ENCODE peak calls at places on chromosomes 4 and X, in four cellular contexts. Y, D, V and L are unnamed samples.
A peak's percentile ranks its signal among the peaks of the same experiment; 100 is the strongest.

GRCh38 chrX:13253223-13253622 is 66.6 kb downstream of the ATXN3L start:
- DNase-seq in Y (no peak), D (no peak), V (no peak), L (no peak)

GRCh38 chrX:11756354-11757318 is 1.4 kb upstream of the MSL3 start:
- DNase-seq in Y (no peak), D (peak; percentile 63), V (no peak), L (no peak)

GRCh38 chr4:8533274-8533865 is 46.8 kb upstream of the GPR78 start:
- DNase-seq in Y (no peak), D (no peak), V (no peak), L (no peak)

GRCh38 chr4:108130955-108131354 is 37.8 kb downstream of the LEF1 start:
- DNase-seq in Y (no peak), D (no peak), V (no peak), L (no peak)

GRCh38 chr4:173878701-173879100 is 348.7 kb upstream of the HAND2 start:
- DNase-seq in Y (no peak), D (no peak), V (no peak), L (no peak)

GRCh38 chr4:22987861-22988260 is 295.1 kb downstream of the GBA3 start:
- DNase-seq in Y (no peak), D (peak; percentile 77), V (no peak), L (no peak)

GRCh38 chr4:122687450-122688121 is 44.9 kb upstream of the BBS12 start:
- DNase-seq in Y (no peak), D (no peak), V (no peak), L (no peak)

GRCh38 chrX:118383120-118383519 is 37.2 kb downstream of the WDR44 start:
- DNase-seq in Y (no peak), D (peak; percentile 30), V (no peak), L (no peak)

GRCh38 chr4:10115657-10116624 is 658 bp downstream of the WDR1 start:
- DNase-seq in Y (peak; percentile 61), D (peak; percentile 69), V (peak; percentile 89), L (no peak)

GRCh38 chr4:149790172-149790907 is 25.3 kb downstream of the IQCM start:
- DNase-seq in Y (no peak), D (peak; percentile 44), V (no peak), L (no peak)

GRCh38 chr4:62366944-62367343 is 1166.8 kb downstream of the ADGRL3 start:
- DNase-seq in Y (no peak), D (no peak), V (no peak), L (no peak)

GRCh38 chr4:142581891-142582290 is 264.2 kb downstream of the INPP4B start:
- DNase-seq in Y (no peak), D (no peak), V (no peak), L (no peak)

GRCh38 chrX:132480581-132481203 is 8.1 kb downstream of the MBNL3 start:
- DNase-seq in Y (no peak), D (peak; percentile 91), V (no peak), L (no peak)

GRCh38 chrX:29461039-29461438 is 754.3 kb upstream of the MAGEB2 start:
- DNase-seq in Y (no peak), D (peak; percentile 40), V (no peak), L (no peak)

GRCh38 chrX:148135738-148136137 is 154.6 kb downstream of the FMR1NB start:
- DNase-seq in Y (no peak), D (no peak), V (no peak), L (no peak)

GRCh38 chrX:133726211-133726630 is 259.2 kb downstream of the GPC3 start:
- DNase-seq in Y (no peak), D (peak; percentile 89), V (no peak), L (no peak)

GRCh38 chr4:71290481-71290880 is 48.3 kb upstream of the SLC4A4 start:
- DNase-seq in Y (no peak), D (no peak), V (no peak), L (no peak)

GRCh38 chr4:102311912-102312311 is 33.4 kb downstream of the SLC39A8 start:
- DNase-seq in Y (no peak), D (no peak), V (no peak), L (no peak)

GRCh38 chr4:150960818-150961217 is 54.3 kb downstream of the LRBA start:
- DNase-seq in Y (no peak), D (peak; percentile 15), V (peak; percentile 66), L (no peak)

GRCh38 chr4:175373031-175373430 is 439.0 kb downstream of the GPM6A start:
- DNase-seq in Y (no peak), D (peak; percentile 1), V (no peak), L (no peak)

GRCh38 chrX:145727476-145727875 is 90.2 kb upstream of the SLITRK2 start:
- DNase-seq in Y (no peak), D (no peak), V (no peak), L (peak; percentile 6)

GRCh38 chr4:89110541-89110985 is 770 bp upstream of the TIGD2 start:
- DNase-seq in Y (no peak), D (no peak), V (peak; percentile 76), L (no peak)

GRCh38 chrX:134898450-134898849 is 92.3 kb upstream of the SMIM10 start:
- DNase-seq in Y (no peak), D (no peak), V (no peak), L (no peak)

GRCh38 chrX:39017062-39017461 is 215.8 kb downstream of the MID1IP1 start:
- DNase-seq in Y (no peak), D (peak; percentile 11), V (no peak), L (no peak)

GRCh38 chr4:69210911-69211310 is 3.6 kb downstream of the UGT2B11 start:
- DNase-seq in Y (no peak), D (no peak), V (no peak), L (no peak)